ENCODE peak calls at places on chromosomes 11 and 22, in six cellular contexts. R is stimulated activated CD8-positive, alpha-beta memory T cell treated with anti-CD3 and anti-CD28 coated beads, Interleukin-12 subunit alpha, Interleukin-12 subunit beta, amount 100 ng/mL, for 4 hours; C is dorsolateral prefrontal cortex; P is trophoblast cell; F is anterior cingulate cortex; J is fibroblast of gingiva. B is an unnamed sample.

GRCh38 chr22:47370448-47371262 is 608.2 kb downstream of the TBC1D22A start:
- DNase-seq in R (no peak), C (no peak), P (no peak), F (no peak), J (no peak), B (no peak)

GRCh38 chr11:61684870-61685610 is 4.8 kb downstream of the DAGLA start:
- DNase-seq in R (no peak), C (no peak), P (no peak), F (no peak), J (no peak), B (no peak)

GRCh38 chr11:70661763-70662501 is 263.6 kb downstream of the CTTN start:
- DNase-seq in R (no peak), C (no peak), P (no peak), F (peak), J (peak), B (no peak)

GRCh38 chr11:96294289-96294688 is 48.7 kb downstream of the MAML2 start:
- DNase-seq in R (no peak), C (no peak), P (no peak), F (no peak), J (no peak), B (no peak)

GRCh38 chr22:22113701-22114100 is 130.9 kb upstream of the VPREB1 start:
- DNase-seq in R (no peak), C (no peak), P (no peak), F (no peak), J (no peak), B (no peak)

GRCh38 chr11:15818132-15818842 is 538.1 kb downstream of the SOX6 start:
- DNase-seq in R (no peak), C (no peak), P (no peak), F (no peak), J (no peak), B (no peak)

GRCh38 chr11:22193348-22194051 is 615 bp downstream of the ANO5 start:
- DNase-seq in R (no peak), C (no peak), P (no peak), F (peak), J (no peak), B (no peak)

GRCh38 chr22:33380789-33381530 is 322.8 kb upstream of the SYN3 start:
- DNase-seq in R (no peak), C (no peak), P (peak), F (no peak), J (peak), B (no peak)

GRCh38 chr22:45842141-45842831 is 134.7 kb downstream of the WNT7B start:
- DNase-seq in R (no peak), C (no peak), P (peak), F (no peak), J (no peak), B (no peak)

GRCh38 chr11:65059959-65060824 is 1.8 kb upstream of the NAALADL1 start:
- DNase-seq in R (no peak), C (no peak), P (no peak), F (no peak), J (no peak), B (no peak)